ENCODE peak calls at places on chromosomes 12 and 14, in ten cellular contexts. Y is right lobe of liver; L is GM12865; G is Karpas-422; A is AG08396; B is CD8-positive, alpha-beta T cell; K is effector CD8-positive, alpha-beta T cell; P is naive thymus-derived CD8-positive, alpha-beta T cell; W is OCI-LY7; J is ELR. C is an unnamed sample.

GRCh38 chr14:57275023-57275664 is 6.4 kb downstream of the AP5M1 start:
- DNase-seq in P (no peak), J (peak), B (no peak), G (no peak), K (no peak), Y (no peak), A (no peak), L (no peak), W (no peak), C (no peak)

GRCh38 chr14:41521891-41522290 is 84.8 kb upstream of the LRFN5 start:
- DNase-seq in B (no peak), J (no peak), K (no peak), W (no peak), A (no peak), L (no peak), G (no peak), P (no peak), Y (no peak), C (no peak)

GRCh38 chr12:57815177-57816000 is 3.1 kb downstream of the AVIL start:
- DNase-seq in P (no peak), J (peak), W (no peak), A (no peak), B (no peak), G (peak), Y (no peak), L (no peak), K (no peak), C (no peak)

GRCh38 chr12:62537544-62537943 is 70.9 kb downstream of the MON2 start:
- DNase-seq in A (no peak), G (no peak), K (no peak), B (no peak), W (no peak), Y (peak), L (no peak), P (no peak), J (peak), C (peak)

GRCh38 chr12:66176105-66176504 is 6.3 kb upstream of the TMBIM4 start:
- DNase-seq in B (no peak), P (no peak), K (no peak), W (no peak), A (no peak), Y (no peak), L (no peak), J (no peak), G (no peak), C (no peak)

GRCh38 chr12:123085046-123085445 is 65.8 kb downstream of the PITPNM2 start:
- DNase-seq in J (no peak), L (no peak), A (no peak), B (no peak), W (peak), Y (no peak), K (no peak), P (no peak), G (no peak), C (no peak)

GRCh38 chr12:132444957-132445883 is 44.7 kb upstream of the FBRSL1 start:
- DNase-seq in Y (no peak), W (peak), K (peak), P (peak), A (no peak), G (no peak), J (no peak), B (peak), L (peak), C (peak)

GRCh38 chr12:108371801-108372344 is 32.8 kb upstream of the CMKLR1 start:
- DNase-seq in B (no peak), K (no peak), Y (no peak), J (peak), L (no peak), A (peak), G (no peak), P (no peak), W (no peak), C (peak)

GRCh38 chr14:60197629-60198318 is 32.6 kb upstream of the DHRS7 start:
- DNase-seq in J (peak), L (no peak), A (no peak), G (no peak), Y (no peak), P (no peak), K (no peak), B (no peak), W (no peak), C (no peak)

GRCh38 chr14:58572092-58572853 is 65.5 kb upstream of the DACT1 start:
- DNase-seq in G (no peak), J (peak), K (no peak), W (no peak), Y (no peak), L (no peak), P (peak), A (peak), B (no peak), C (peak)

GRCh38 chr14:93986972-93987371 is 10.1 kb upstream of the CCDC197 start:
- DNase-seq in A (no peak), G (no peak), K (no peak), J (no peak), Y (no peak), P (no peak), L (no peak), W (no peak), B (no peak), C (no peak)

GRCh38 chr12:81800298-81801148 is 41.4 kb upstream of the PPFIA2 start:
- DNase-seq in G (no peak), W (no peak), J (no peak), B (no peak), A (no peak), K (no peak), Y (no peak), P (no peak), L (no peak), C (peak)

GRCh38 chr12:122207391-122207790 is 3.9 kb downstream of the B3GNT4 start:
- DNase-seq in J (no peak), G (no peak), A (no peak), B (no peak), P (no peak), L (no peak), K (no peak), W (no peak), Y (no peak), C (no peak)

GRCh38 chr14:68551045-68551683 is 241.7 kb downstream of the ZFP36L1 start:
- DNase-seq in L (no peak), W (no peak), K (no peak), G (no peak), P (no peak), A (no peak), J (no peak), B (no peak), Y (no peak), C (no peak)

GRCh38 chr12:117854339-117855012 is 114.3 kb downstream of the KSR2 start:
- DNase-seq in K (no peak), J (peak), A (peak), G (peak), Y (peak), W (peak), B (peak), P (no peak), L (peak), C (peak)

GRCh38 chr12:31015215-31015614 is 58.4 kb upstream of the DDX11 start:
- DNase-seq in G (no peak), K (no peak), P (no peak), A (no peak), J (no peak), B (no peak), W (no peak), Y (no peak), L (no peak), C (no peak)

GRCh38 chr14:90880282-90880681 is 64.1 kb upstream of the TTC7B start:
- DNase-seq in A (no peak), P (no peak), K (no peak), J (no peak), B (no peak), G (no peak), L (no peak), Y (no peak), W (no peak), C (no peak)

GRCh38 chr14:40936861-40937260 is 669.8 kb upstream of the LRFN5 start:
- DNase-seq in L (no peak), Y (no peak), B (no peak), W (no peak), P (no peak), J (no peak), G (no peak), K (no peak), A (no peak), C (no peak)

GRCh38 chr14:104168603-104169002 is 30.2 kb downstream of the KIF26A start:
- DNase-seq in Y (no peak), A (no peak), J (no peak), G (no peak), B (no peak), K (no peak), P (no peak), L (no peak), W (no peak), C (no peak)

GRCh38 chr14:100078997-100079561 is 13.9 kb downstream of the EVL start:
- DNase-seq in L (peak), P (peak), A (no peak), G (no peak), Y (no peak), B (peak), W (no peak), K (peak), J (peak), C (peak)